ENCODE peak calls at places on chromosome 6, in six cellular contexts. Y, L, M, Z, F and S are unnamed samples.

GRCh38 chr6:107102414-107102805 is 12.9 kb downstream of the BEND3 start:
- DNase-seq in Y (no peak), L (no peak), M (no peak), Z (no peak), F (no peak), S (no peak)

GRCh38 chr6:47379328-47379727 is 69.6 kb upstream of the TNFRSF21 start:
- DNase-seq in Y (no peak), L (no peak), M (no peak), Z (no peak), F (no peak), S (no peak)

GRCh38 chr6:160426146-160426545 is 78.0 kb downstream of the SLC22A3 start:
- DNase-seq in Y (no peak), L (no peak), M (no peak), Z (no peak), F (no peak), S (no peak)

GRCh38 chr6:154292855-154293519 is 63.6 kb downstream of the IPCEF1 start:
- DNase-seq in Y (peak; percentile 52), L (no peak), M (no peak), Z (no peak), F (no peak), S (peak; percentile 20)

GRCh38 chr6:44250067-44250717 is 3.3 kb downstream of the HSP90AB1 start:
- DNase-seq in Y (no peak), L (no peak), M (no peak), Z (no peak), F (no peak), S (no peak)

GRCh38 chr6:117306227-117306784 is 40.9 kb downstream of the VGLL2 start:
- DNase-seq in Y (no peak), L (no peak), M (no peak), Z (no peak), F (no peak), S (no peak)

GRCh38 chr6:33692078-33692759 is 19.3 kb downstream of the UQCC2 start:
- DNase-seq in Y (no peak), L (no peak), M (no peak), Z (no peak), F (no peak), S (no peak)

GRCh38 chr6:92495246-92495645 is 924.1 kb downstream of the EPHA7 start:
- DNase-seq in Y (no peak), L (no peak), M (no peak), Z (no peak), F (no peak), S (no peak)

GRCh38 chr6:156056085-156056484 is 600.4 kb upstream of the NOX3 start:
- DNase-seq in Y (no peak), L (no peak), M (no peak), Z (no peak), F (no peak), S (no peak)

GRCh38 chr6:7137335-7138106 is 29.8 kb downstream of the RREB1 start:
- DNase-seq in Y (peak; percentile 61), L (peak; percentile 85), M (peak; percentile 45), Z (peak; percentile 63), F (no peak), S (no peak)
- H3K4me3 ChIP-seq in Y (no peak overlapping the region), L (no peak overlapping the region), M (no peak overlapping the region), Z (peak overlapping the region; percentile 28), F (peak overlapping the region; percentile 23), S (peak overlapping the region; percentile 9)

GRCh38 chr6:108169801-108170606 is 4.2 kb downstream of the NR2E1 start:
- DNase-seq in Y (no peak), L (no peak), M (no peak), Z (no peak), F (no peak), S (no peak)

GRCh38 chr6:108171291-108171917 is 5.6 kb downstream of the NR2E1 start:
- DNase-seq in Y (no peak), L (no peak), M (no peak), Z (no peak), F (no peak), S (no peak)

GRCh38 chr6:108170607-108171290 is 4.9 kb downstream of the NR2E1 start:
- DNase-seq in Y (no peak), L (no peak), M (no peak), Z (no peak), F (no peak), S (no peak)

GRCh38 chr6:108174371-108175175 is 8.8 kb downstream of the NR2E1 start:
- DNase-seq in Y (no peak), L (no peak), M (no peak), Z (no peak), F (no peak), S (no peak)

DNA sequence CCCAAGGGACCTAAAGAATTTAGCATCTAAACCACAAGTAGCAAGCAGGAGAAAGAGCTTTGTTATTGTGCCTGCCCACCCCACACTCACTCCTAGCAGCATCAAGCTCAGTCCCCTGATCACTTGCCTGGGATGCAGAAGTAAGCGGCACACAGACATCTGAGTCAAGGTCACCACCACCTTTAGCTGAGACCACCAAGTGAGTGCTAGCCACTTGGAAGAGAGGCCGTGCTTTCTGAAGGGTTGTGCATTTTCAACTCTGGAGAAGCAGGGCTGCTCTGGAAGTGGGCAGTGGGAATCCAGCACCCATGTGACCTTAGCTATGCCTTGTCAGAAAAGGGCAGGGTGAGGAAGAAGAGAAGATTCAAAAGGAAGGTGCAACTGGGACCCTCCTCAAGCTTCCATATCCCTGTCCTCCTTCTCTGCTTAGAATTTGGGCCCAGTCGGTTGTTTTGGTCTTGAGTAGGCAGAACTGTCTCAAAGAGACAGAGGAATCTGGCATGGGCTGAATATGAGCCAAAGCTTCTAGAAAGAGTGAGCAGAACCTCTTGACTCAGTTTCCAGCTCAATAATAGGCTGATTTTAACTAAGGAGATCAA is 6.2 kb downstream of the NR2E1 start:
- DNase-seq in Y (no peak), L (no peak), M (no peak), Z (no peak), F (no peak), S (no peak)
- H3K27me3 ChIP-seq in Y (peaks cover 71% of the 10 kb centered on the region), L (peaks cover 100% of the 10 kb centered on the region), M (peaks cover 100% of the 10 kb centered on the region), Z (peaks cover 71% of the 10 kb centered on the region), F (peaks cover 39% of the 10 kb centered on the region), S (peaks cover 81% of the 10 kb centered on the region)

DNA sequence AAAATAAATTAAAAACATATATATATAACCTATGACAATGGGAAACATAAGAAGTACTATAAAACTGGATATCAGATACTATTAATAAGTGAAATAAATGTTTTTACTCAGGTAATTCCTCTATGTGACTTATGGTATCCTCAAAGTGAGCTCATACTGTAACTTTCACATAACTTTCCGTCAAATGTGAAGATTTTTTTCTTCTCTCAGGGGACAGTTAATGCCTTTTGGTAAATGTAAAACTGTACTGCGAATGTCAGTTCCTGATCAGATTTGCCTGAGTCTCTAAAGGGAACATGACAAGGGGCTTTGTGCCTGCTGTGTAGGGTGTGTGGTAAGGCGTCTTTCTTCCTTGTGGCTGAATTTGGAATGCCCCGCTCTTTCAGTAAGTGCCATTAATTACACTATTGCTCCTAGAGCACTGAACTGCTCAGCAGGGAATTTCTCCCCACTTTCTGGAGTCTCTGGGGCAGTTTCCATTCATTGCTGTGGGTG is 271.8 kb downstream of the PRL start:
- DNase-seq in Y (no peak), L (no peak), M (no peak), Z (no peak), F (no peak), S (no peak)
- TF ChIP-seq CTCF in Y (no peak), L (no peak), M (no peak), Z (no peak), F (no peak), S (no peak)

DNA sequence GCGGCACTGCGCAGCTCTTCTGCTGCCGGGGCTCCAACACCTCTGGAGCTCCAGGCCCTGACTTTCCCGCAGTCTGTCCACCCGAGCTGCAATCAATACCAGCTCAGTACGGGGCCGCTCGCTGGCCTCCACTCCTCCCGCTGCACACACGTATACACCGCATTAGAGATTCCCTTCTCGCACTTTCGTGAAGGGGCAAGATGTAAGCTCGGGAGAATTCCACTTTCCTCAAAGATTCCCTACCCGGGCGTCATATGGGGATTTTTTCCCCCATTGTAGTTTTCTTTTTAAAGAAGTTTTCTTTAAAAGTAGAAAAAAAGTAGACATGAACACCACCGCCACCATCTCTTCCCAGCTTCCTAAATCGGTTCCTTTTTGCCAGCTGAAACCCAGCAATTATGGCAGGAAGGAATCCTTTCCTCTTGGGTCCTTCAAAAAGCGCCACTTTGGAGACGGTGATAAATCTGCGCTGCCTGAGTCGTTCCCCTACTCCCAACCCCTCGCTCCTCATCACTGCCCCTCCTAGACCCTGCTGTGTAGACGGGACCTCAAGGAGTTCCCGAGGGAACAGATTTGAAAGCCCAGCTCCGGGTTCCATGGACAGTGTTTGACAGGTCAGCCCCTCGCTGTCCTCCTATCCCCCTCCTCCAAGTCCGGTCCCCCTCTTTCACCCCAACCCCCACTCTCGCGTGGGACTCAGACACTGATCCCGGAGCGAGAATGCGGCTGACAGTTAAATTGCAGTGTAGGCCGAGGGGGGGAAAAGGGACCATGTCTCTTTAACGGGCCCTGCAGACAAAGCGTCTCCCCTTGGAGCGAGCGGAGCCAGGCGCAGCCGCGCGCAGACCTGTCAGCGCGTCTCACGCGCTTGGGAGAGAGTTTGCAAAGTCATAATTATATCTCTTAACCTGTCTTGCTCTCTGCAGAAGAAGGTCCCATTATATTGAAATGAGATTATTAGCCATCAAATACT is 39.5 kb downstream of the NCR2 start:
- DNase-seq in Y (no peak), L (no peak), M (no peak), Z (no peak), F (no peak), S (no peak)
- H3K4me3 ChIP-seq in Y (no peak overlapping the region), L (no peak overlapping the region), M (no peak overlapping the region), Z (no peak overlapping the region), F (peak overlapping the region; percentile 54), S (no peak overlapping the region)

GRCh38 chr6:36836091-36836770 is 3.0 kb downstream of the CPNE5 start:
- DNase-seq in Y (no peak), L (no peak), M (no peak), Z (no peak), F (no peak), S (no peak)
- H3K27me3 ChIP-seq in Y (peaks cover 13% of the 10 kb centered on the region), L (peaks cover 42% of the 10 kb centered on the region), M (peaks cover 26% of the 10 kb centered on the region), Z (peaks cover 15% of the 10 kb centered on the region), F (no peaks in the 10 kb centered on the region), S (peaks cover 23% of the 10 kb centered on the region)